ENCODE peak calls at places on chromosomes 3 and 15, in ten cellular contexts. Y, X, V, Z, J, E, A, U, L and W are unnamed samples.

GRCh38 chr3:120349819-120350125 is 618 bp upstream of the LRRC58 start:
- DNase-seq in Y (no peak), X (no peak), V (no peak), Z (no peak), J (no peak), E (no peak), A (no peak), U (no peak), L (no peak), W (no peak)

GRCh38 chr15:57384816-57385215 is 8.5 kb downstream of the CGNL1 start:
- DNase-seq in Y (no peak), X (no peak), V (no peak), Z (no peak), J (no peak), E (no peak), A (no peak), U (peak), L (no peak), W (no peak)

GRCh38 chr15:47477253-47477652 is 240.1 kb upstream of the SEMA6D start:
- DNase-seq in Y (no peak), X (no peak), V (no peak), Z (no peak), J (no peak), E (no peak), A (no peak), U (no peak), L (no peak), W (no peak)

GRCh38 chr15:70412717-70413266 is 315.1 kb upstream of the TLE3 start:
- DNase-seq in Y (no peak), X (no peak), V (no peak), Z (no peak), J (no peak), E (no peak), A (no peak), U (no peak), L (no peak), W (no peak)

GRCh38 chr3:81829946-81830345 is 68.5 kb upstream of the GBE1 start:
- DNase-seq in Y (no peak), X (no peak), V (no peak), Z (no peak), J (no peak), E (no peak), A (no peak), U (no peak), L (no peak), W (no peak)

GRCh38 chr15:90808517-90808939 is 59.9 kb upstream of the FURIN start:
- DNase-seq in Y (no peak), X (no peak), V (no peak), Z (no peak), J (no peak), E (no peak), A (no peak), U (no peak), L (no peak), W (no peak)

GRCh38 chr3:30273304-30274072 is 332.9 kb upstream of the TGFBR2 start:
- DNase-seq in Y (no peak), X (no peak), V (no peak), Z (no peak), J (no peak), E (no peak), A (no peak), U (no peak), L (no peak), W (no peak)

GRCh38 chr3:33624756-33625155 is 93.3 kb downstream of the CLASP2 start:
- DNase-seq in Y (no peak), X (no peak), V (no peak), Z (no peak), J (no peak), E (no peak), A (no peak), U (no peak), L (no peak), W (no peak)

GRCh38 chr3:130462089-130462488 is 54.9 kb upstream of the COL6A6 start:
- DNase-seq in Y (no peak), X (no peak), V (no peak), Z (no peak), J (no peak), E (no peak), A (no peak), U (no peak), L (no peak), W (no peak)

GRCh38 chr15:74146277-74146800 is 16.0 kb downstream of the ISLR2 start:
- DNase-seq in Y (no peak), X (no peak), V (no peak), Z (no peak), J (no peak), E (no peak), A (no peak), U (no peak), L (no peak), W (no peak)

GRCh38 chr3:165835431-165835830 is 1.8 kb downstream of the BCHE start:
- DNase-seq in Y (no peak), X (no peak), V (no peak), Z (no peak), J (no peak), E (no peak), A (no peak), U (no peak), L (no peak), W (no peak)

GRCh38 chr15:85000189-85000864 is 18.7 kb downstream of the PDE8A start:
- DNase-seq in Y (no peak), X (no peak), V (no peak), Z (no peak), J (no peak), E (no peak), A (no peak), U (no peak), L (no peak), W (no peak)

GRCh38 chr3:85524104-85524503 is 565.3 kb downstream of the CADM2 start:
- DNase-seq in Y (no peak), X (no peak), V (no peak), Z (no peak), J (no peak), E (no peak), A (no peak), U (no peak), L (no peak), W (no peak)
- TF ChIP-seq CTCF in Y (no peak), X (no peak), V (no peak), Z (no peak), J (no peak), E (no peak), A (no peak), U (no peak), L (no peak), W (no peak)

GRCh38 chr3:72041531-72041930 is 256.6 kb upstream of the PROK2 start:
- DNase-seq in Y (no peak), X (no peak), V (peak), Z (no peak), J (no peak), E (no peak), A (no peak), U (no peak), L (no peak), W (no peak)
- TF ChIP-seq CTCF in Y (no peak), X (no peak), V (no peak), Z (no peak), J (no peak), E (no peak), A (no peak), U (no peak), L (no peak), W (peak)

DNA sequence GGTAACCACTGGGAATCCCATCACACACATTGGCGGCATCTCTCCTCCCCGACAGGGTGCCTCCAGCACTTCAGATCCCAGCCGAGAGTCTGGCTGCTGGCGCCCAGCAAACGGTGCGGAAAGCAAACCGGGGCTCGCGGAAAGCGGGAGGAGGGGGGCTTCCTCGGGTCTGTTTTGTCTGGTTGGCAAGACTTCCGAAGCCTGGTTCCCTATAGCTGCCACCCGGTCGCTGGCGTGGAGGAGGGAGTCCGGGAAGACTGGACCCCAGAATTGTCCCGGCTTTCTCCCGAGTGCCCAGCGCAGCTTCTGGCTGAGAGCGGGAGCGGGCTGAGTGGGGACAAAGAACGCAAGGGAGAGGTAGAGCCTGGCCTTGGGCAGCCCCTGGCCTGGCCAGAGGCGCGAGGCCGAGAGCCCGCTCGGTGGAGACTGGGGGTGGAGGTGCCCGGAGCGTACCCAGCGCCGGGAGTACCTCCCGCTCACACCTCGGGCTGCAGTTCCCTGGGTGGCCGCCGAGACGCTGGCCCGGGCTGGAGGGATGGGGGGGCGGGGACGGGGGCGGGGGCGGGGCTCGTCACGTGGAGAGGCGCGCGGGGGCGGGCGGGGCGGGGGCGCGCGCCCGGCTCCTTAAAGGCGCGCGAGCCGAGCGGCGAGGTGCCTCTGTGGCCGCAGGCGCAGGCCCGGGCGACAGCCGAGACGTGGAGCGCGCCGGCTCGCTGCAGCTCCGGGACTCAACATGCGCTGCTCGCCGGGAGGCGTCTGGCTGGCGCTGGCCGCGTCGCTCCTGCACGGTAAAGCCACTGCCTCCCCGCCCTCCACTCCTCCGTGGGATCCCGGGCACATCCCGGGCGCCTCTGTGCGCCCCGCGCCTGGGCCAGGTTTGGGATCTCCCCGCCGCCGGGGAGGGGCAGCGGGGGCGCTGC is at the start of gene CHRNA7:
- DNase-seq in Y (peak), X (peak), V (peak), Z (peak), J (no peak), E (peak), A (peak), U (peak), L (no peak), W (peak)
- TF ChIP-seq CTCF in Y (peak), X (no peak), V (peak), Z (peak), J (peak), E (no peak), A (peak), U (no peak), L (no peak), W (no peak)

GRCh38 chr3:48957006-48957705 is 32.9 kb upstream of the P4HTM start:
- DNase-seq in Y (no peak), X (no peak), V (no peak), Z (no peak), J (no peak), E (no peak), A (no peak), U (no peak), L (no peak), W (no peak)

GRCh38 chr3:48950051-48950450 is 31.4 kb downstream of the ARIH2 start:
- DNase-seq in Y (no peak), X (no peak), V (no peak), Z (no peak), J (no peak), E (no peak), A (no peak), U (no peak), L (no peak), W (no peak)

GRCh38 chr3:48949376-48949717 is 30.7 kb downstream of the ARIH2 start:
- DNase-seq in Y (no peak), X (no peak), V (no peak), Z (no peak), J (no peak), E (no peak), A (no peak), U (no peak), L (no peak), W (no peak)

DNA sequence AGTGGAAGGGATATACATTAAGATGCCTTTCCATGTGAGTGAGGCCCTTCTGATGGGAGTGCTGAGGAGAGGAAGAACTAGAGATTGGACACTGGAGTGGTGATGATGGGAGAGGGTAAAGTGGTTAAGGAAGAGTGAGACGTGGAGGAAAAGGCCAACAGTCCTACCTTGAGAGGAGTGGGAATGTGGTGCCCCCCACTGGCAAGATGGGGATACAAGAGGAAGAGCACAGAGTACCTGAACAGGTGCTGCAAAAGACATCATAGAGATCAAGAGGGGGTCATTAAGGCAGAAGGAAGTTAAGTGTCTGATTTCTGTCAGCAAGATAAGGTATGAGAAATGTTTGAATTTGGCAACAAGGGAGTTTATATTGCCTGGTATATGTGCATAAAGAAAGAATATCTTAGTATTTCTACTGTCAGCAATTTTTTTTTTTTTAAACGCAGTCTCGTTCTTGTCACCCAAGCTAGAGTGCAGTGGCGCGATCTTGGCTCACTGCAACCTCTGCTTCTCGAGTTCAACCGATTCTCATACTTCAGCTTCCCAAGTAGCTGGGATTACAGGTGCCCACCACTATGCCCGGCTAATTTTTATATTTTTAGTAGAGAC is 34.0 kb downstream of the ARIH2 start:
- DNase-seq in Y (no peak), X (peak), V (no peak), Z (peak), J (no peak), E (peak), A (no peak), U (peak), L (no peak), W (no peak)
- TF ChIP-seq CTCF in Y (peak), X (no peak), V (no peak), Z (peak), J (no peak), E (peak), A (peak), U (peak), L (peak), W (peak)

GRCh38 chr15:40736575-40736974 is 18.5 kb downstream of the RMDN3 start:
- DNase-seq in Y (no peak), X (no peak), V (no peak), Z (no peak), J (no peak), E (no peak), A (no peak), U (no peak), L (no peak), W (no peak)

GRCh38 chr15:40739042-40739441 is 16.0 kb downstream of the RMDN3 start:
- DNase-seq in Y (no peak), X (peak), V (peak), Z (no peak), J (no peak), E (no peak), A (no peak), U (no peak), L (peak), W (no peak)

GRCh38 chr15:40743466-40743865 is 11.6 kb downstream of the RMDN3 start:
- DNase-seq in Y (no peak), X (no peak), V (peak), Z (no peak), J (no peak), E (no peak), A (no peak), U (no peak), L (peak), W (no peak)

GRCh38 chr15:40737048-40737447 is 18.0 kb downstream of the RMDN3 start:
- DNase-seq in Y (no peak), X (no peak), V (peak), Z (no peak), J (no peak), E (no peak), A (no peak), U (no peak), L (no peak), W (no peak)

GRCh38 chr15:40739854-40740253 is 15.2 kb downstream of the RMDN3 start:
- DNase-seq in Y (no peak), X (no peak), V (peak), Z (no peak), J (no peak), E (no peak), A (no peak), U (no peak), L (peak), W (no peak)
- TF ChIP-seq CTCF in Y (no peak), X (no peak), V (no peak), Z (no peak), J (no peak), E (no peak), A (no peak), U (no peak), L (no peak), W (no peak)

DNA sequence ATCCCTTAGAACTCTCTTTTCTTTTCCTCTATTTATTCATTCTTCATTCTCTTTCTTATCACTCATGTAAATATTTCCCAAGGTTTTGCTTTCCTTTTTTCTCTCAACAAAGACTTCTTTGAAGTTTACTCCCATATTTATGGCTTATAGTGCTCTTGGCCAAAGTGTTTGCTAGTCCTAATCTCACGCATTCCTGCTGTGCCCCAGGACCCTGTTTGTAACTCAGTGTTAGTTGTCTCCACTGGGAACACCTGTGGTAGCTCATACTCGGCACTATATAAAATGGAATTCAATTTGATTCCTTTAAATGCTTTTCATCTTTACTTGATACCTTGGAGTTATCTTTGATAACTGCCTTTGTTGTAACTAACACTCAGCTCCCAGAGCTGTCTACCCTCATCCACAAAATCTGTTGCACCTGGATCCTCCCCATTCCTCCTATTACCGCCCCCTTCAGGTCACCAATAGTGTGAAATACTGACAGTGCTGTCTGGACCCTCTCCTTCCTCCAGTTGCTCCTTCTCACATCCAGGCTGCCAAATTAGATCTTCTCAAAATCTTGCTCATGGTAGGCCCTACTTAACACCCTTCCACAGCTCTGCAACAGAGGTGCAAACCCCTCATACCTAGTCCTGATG is 76.8 kb downstream of the TIGIT start:
- DNase-seq in Y (no peak), X (peak), V (no peak), Z (no peak), J (no peak), E (no peak), A (no peak), U (peak), L (no peak), W (no peak)
- TF ChIP-seq CTCF in Y (no peak), X (peak), V (no peak), Z (peak), J (no peak), E (no peak), A (no peak), U (no peak), L (no peak), W (no peak)

GRCh38 chr3:5806192-5806591 is 618.7 kb downstream of the EDEM1 start:
- DNase-seq in Y (no peak), X (no peak), V (no peak), Z (peak), J (no peak), E (peak), A (no peak), U (no peak), L (no peak), W (no peak)
- TF ChIP-seq CTCF in Y (no peak), X (no peak), V (no peak), Z (peak), J (no peak), E (peak), A (no peak), U (peak), L (no peak), W (no peak)